ENCODE peak calls at places on chromosomes 2 and 18, in nine cellular contexts. V, P, Y, U, K, A, F, R and X are unnamed samples.
A peak's percentile ranks its signal among the peaks of the same experiment; 100 is the strongest.

GRCh38 chr18:32300914-32301313 is 111.1 kb downstream of the MEP1B start:
- DNase-seq in U (no peak), P (no peak), Y (no peak), R (no peak), V (no peak), F (no peak), A (no peak), K (no peak), X (no peak)

GRCh38 chr2:163667064-163667887 is 68.5 kb downstream of the FIGN start:
- DNase-seq in R (peak; percentile 86), F (no peak), P (no peak), A (no peak), U (no peak), K (no peak), V (no peak), Y (no peak), X (no peak)

GRCh38 chr18:58344080-58344670 is 284.7 kb downstream of the ALPK2 start:
- DNase-seq in Y (no peak), F (no peak), R (no peak), P (no peak), U (no peak), A (no peak), K (no peak), V (no peak), X (no peak)

GRCh38 chr2:182554950-182555349 is 128.1 kb upstream of the PDE1A start:
- DNase-seq in A (no peak), R (no peak), K (no peak), Y (no peak), P (no peak), V (no peak), U (no peak), F (no peak), X (no peak)

GRCh38 chr2:80815259-80815658 is 510.7 kb upstream of the LRRTM1 start:
- DNase-seq in K (no peak), F (no peak), P (no peak), U (no peak), Y (no peak), A (no peak), R (no peak), V (no peak), X (no peak)

GRCh38 chr2:193841389-193842150 is 1646.8 kb upstream of the TMEFF2 start:
- DNase-seq in F (no peak), K (no peak), R (no peak), Y (no peak), P (no peak), A (no peak), U (no peak), V (no peak), X (no peak)

GRCh38 chr2:160862226-160862625 is 298.0 kb upstream of the TANK start:
- DNase-seq in P (no peak), K (no peak), U (no peak), R (no peak), F (no peak), A (no peak), V (no peak), Y (no peak), X (no peak)

GRCh38 chr2:119683717-119684443 is 4.9 kb downstream of the TMEM177 start:
- DNase-seq in V (no peak), K (no peak), R (no peak), Y (no peak), U (no peak), P (no peak), F (no peak), A (peak; percentile 32), X (no peak)

GRCh38 chr2:47226124-47227040 is 71.3 kb upstream of the STPG4 start:
- DNase-seq in R (no peak), U (no peak), Y (no peak), V (no peak), F (no peak), A (no peak), P (no peak), K (peak; percentile 19), X (no peak)

GRCh38 chr2:46029332-46029811 is 267.8 kb upstream of the EPAS1 start:
- DNase-seq in Y (no peak), U (no peak), K (no peak), R (no peak), F (no peak), V (no peak), A (peak; percentile 11), P (no peak), X (peak; percentile 73)
- H3K27ac ChIP-seq in Y (no peak overlapping the region), U (no peak overlapping the region), K (no peak overlapping the region), R (no peak overlapping the region), F (peak overlapping the region; percentile 53), V (no peak overlapping the region), A (no peak overlapping the region), P (no peak overlapping the region), X (peak overlapping the region; percentile 13)

DNA sequence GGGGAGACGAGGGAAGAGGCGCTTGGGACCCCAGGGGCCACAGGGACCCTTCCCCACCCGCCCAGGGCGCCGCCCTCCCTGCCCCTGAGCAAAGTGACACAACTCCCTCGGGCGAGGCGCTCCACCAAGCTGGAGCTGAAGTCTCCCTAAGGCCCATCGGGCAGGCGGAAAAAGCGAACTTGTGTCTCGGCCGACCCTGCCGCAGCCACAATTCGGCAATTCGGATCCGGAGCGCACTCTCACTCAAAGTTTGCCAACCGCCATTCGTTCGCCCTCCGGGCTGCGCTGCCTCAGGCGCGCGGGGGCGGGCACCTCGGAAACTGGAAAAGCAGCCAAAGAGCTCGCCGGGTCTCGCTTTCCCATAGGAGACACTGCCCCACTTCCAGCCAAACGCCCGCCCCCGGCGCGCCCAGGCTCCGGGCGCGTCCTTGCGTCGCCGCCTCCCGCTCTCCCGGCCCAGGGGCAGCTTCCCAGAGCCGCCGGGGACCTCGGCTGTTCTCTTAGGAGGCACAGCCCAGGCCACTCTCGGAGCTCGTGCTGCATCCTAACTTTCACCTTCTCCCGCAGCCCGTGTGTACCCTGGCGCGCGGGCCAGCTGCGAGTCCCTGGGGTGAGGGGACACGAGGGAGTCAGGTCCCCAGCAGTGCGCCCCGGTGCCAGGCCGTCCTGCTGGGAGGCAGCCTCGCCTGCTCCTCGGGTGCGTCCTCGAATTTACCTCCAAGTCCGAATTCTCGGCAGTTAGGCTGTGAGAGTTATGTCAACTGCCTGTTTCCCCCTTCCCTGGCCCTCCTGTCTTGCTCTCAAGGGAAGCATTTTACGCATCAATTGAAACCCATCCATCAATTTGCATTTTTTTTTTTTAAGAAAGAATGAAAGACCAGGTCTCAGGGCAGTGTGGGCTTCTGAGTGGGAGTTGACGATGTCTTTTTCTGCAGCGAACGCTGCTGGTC is 1.4 kb upstream of the KCTD1 start:
- DNase-seq in A (no peak), P (peak; percentile 72), K (peak; percentile 71), U (peak; percentile 90), V (peak; percentile 75), R (no peak), F (peak; percentile 84), Y (peak; percentile 51), X (no peak)
- H3K27ac ChIP-seq in A (no peak overlapping the region), P (peak overlapping the region; percentile 68), K (peak overlapping the region; percentile 81), U (peak overlapping the region; percentile 13), V (no peak overlapping the region), R (no peak overlapping the region), F (peak overlapping the region; percentile 51), Y (no peak overlapping the region), X (peak overlapping the region; percentile 94)

GRCh38 chr2:217905906-217906305 is 96.9 kb downstream of the TNS1 start:
- DNase-seq in Y (no peak), P (no peak), R (no peak), K (no peak), A (no peak), U (no peak), V (no peak), F (no peak), X (no peak)

GRCh38 chr2:217906787-217907186 is 96.0 kb downstream of the TNS1 start:
- DNase-seq in A (no peak), P (no peak), F (peak; percentile 83), V (no peak), Y (no peak), R (no peak), K (no peak), U (no peak), X (no peak)

GRCh38 chr2:217905395-217905794 is 97.4 kb downstream of the TNS1 start:
- DNase-seq in P (peak; percentile 48), V (no peak), A (no peak), U (no peak), R (no peak), K (no peak), Y (peak; percentile 68), F (no peak), X (no peak)

GRCh38 chr2:217908544-217908943 is 94.3 kb downstream of the TNS1 start:
- DNase-seq in V (no peak), F (no peak), K (no peak), U (peak; percentile 46), R (no peak), P (no peak), Y (no peak), A (no peak), X (no peak)

DNA sequence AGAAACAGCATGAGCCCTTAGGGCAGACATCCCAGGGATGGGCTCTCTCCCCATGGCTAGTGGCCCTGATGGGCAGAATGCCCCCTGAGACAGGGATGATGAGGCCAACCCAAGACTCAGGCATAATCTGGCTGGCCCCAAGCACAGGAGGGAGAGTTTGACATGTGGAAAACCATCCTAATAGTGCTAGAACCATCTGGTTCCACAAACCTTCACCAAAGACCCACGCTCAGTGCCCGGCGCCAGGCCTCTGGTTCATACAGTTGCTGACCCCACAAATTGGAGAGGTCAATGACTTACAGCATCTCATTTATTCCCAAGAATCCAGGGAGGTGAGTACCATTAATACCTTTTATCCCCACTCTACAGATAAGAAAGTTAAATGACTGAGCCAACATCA is 95.5 kb downstream of the TNS1 start:
- DNase-seq in P (no peak), U (peak; percentile 71), Y (no peak), V (no peak), K (no peak), F (peak; percentile 50), A (no peak), R (no peak), X (no peak)
- H3K27ac ChIP-seq in P (peak overlapping the region; percentile 92), U (peak overlapping the region; percentile 48), Y (peak overlapping the region; percentile 96), V (no peak overlapping the region), K (peak overlapping the region; percentile 90), F (peak overlapping the region; percentile 90), A (no peak overlapping the region), R (no peak overlapping the region), X (no peak overlapping the region)

DNA sequence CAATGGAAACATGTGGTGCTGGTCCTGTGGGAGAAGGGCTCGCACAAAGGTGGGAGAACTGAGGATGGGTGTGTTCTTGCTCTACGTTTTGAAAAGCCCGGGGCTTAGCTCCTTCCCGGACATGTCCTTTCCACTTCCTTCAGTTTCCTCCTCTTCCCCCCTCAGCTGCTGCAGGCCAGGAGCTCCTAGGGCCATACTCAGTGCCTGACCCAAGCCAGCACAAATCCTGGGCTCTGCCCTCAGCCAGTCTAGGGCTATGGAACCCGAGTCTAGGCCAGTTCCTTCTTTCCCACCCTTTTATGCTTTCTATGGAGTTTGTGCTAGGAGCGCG is 1.4 kb upstream of the SIX2 start:
- DNase-seq in U (no peak), R (no peak), V (no peak), P (no peak), A (no peak), Y (no peak), K (no peak), F (no peak), X (no peak)
- H3K27ac ChIP-seq in U (peak overlapping the region; percentile 76), R (peak overlapping the region; percentile 67), V (no peak overlapping the region), P (no peak overlapping the region), A (no peak overlapping the region), Y (no peak overlapping the region), K (no peak overlapping the region), F (no peak overlapping the region), X (no peak overlapping the region)

GRCh38 chr2:65778126-65778525 is 345.7 kb upstream of the SPRED2 start:
- DNase-seq in R (no peak), P (no peak), K (no peak), A (no peak), F (no peak), U (no peak), V (no peak), Y (no peak), X (no peak)
- H3K27ac ChIP-seq in R (no peak overlapping the region), P (no peak overlapping the region), K (no peak overlapping the region), A (no peak overlapping the region), F (no peak overlapping the region), U (no peak overlapping the region), V (no peak overlapping the region), Y (no peak overlapping the region), X (no peak overlapping the region)